ENCODE peak calls at places on chromosomes 2 and 18, in five cellular contexts. One of them, this sample, is unnamed.

GRCh38 chr2:41720298-41720697 is 327.5 kb upstream of the PKDCC start:
- DNase-seq in fibroblast of lung: no peak
- DNase-seq in T-helper 9 cell: no peak
- DNase-seq in T-helper 1 cell: no peak
- DNase-seq in stimulated activated CD4-positive, alpha-beta T cell treated with anti-CD3 and anti-CD28 coated beads, TNF-alpha, amount 100 ng/mL, for 48 hours: no peak
- DNase-seq in this sample: no peak

GRCh38 chr2:102621630-102622029 is 2.3 kb downstream of the SLC9A2 start:
- DNase-seq in fibroblast of lung: no peak
- DNase-seq in T-helper 1 cell: no peak
- DNase-seq in T-helper 9 cell: no peak
- DNase-seq in stimulated activated CD4-positive, alpha-beta T cell treated with anti-CD3 and anti-CD28 coated beads, TNF-alpha, amount 100 ng/mL, for 48 hours: no peak
- DNase-seq in this sample: no peak

GRCh38 chr18:79733996-79734770 is 54.6 kb downstream of the CTDP1 start:
- DNase-seq in T-helper 9 cell: no peak
- DNase-seq in T-helper 1 cell: no peak
- DNase-seq in stimulated activated CD4-positive, alpha-beta T cell treated with anti-CD3 and anti-CD28 coated beads, TNF-alpha, amount 100 ng/mL, for 48 hours: no peak
- DNase-seq in fibroblast of lung: no peak
- DNase-seq in this sample: no peak

GRCh38 chr18:1691860-1692259 is 787.2 kb downstream of the ADCYAP1 start:
- DNase-seq in T-helper 9 cell: no peak
- DNase-seq in fibroblast of lung: no peak
- DNase-seq in stimulated activated CD4-positive, alpha-beta T cell treated with anti-CD3 and anti-CD28 coated beads, TNF-alpha, amount 100 ng/mL, for 48 hours: no peak
- DNase-seq in T-helper 1 cell: no peak
- DNase-seq in this sample: no peak

GRCh38 chr2:106037262-106037661 is 156.8 kb downstream of the UXS1 start:
- DNase-seq in stimulated activated CD4-positive, alpha-beta T cell treated with anti-CD3 and anti-CD28 coated beads, TNF-alpha, amount 100 ng/mL, for 48 hours: no peak
- DNase-seq in T-helper 1 cell: no peak
- DNase-seq in fibroblast of lung: no peak
- DNase-seq in T-helper 9 cell: no peak
- DNase-seq in this sample: no peak

GRCh38 chr18:24869285-24869684 is 408.8 kb downstream of the HRH4 start:
- DNase-seq in T-helper 1 cell: no peak
- DNase-seq in stimulated activated CD4-positive, alpha-beta T cell treated with anti-CD3 and anti-CD28 coated beads, TNF-alpha, amount 100 ng/mL, for 48 hours: no peak
- DNase-seq in fibroblast of lung: no peak
- DNase-seq in T-helper 9 cell: no peak
- DNase-seq in this sample: no peak

GRCh38 chr18:4636957-4637356 is 181.8 kb upstream of the DLGAP1 start:
- DNase-seq in T-helper 9 cell: no peak
- DNase-seq in T-helper 1 cell: no peak
- DNase-seq in fibroblast of lung: peak
- DNase-seq in stimulated activated CD4-positive, alpha-beta T cell treated with anti-CD3 and anti-CD28 coated beads, TNF-alpha, amount 100 ng/mL, for 48 hours: no peak
- DNase-seq in this sample: no peak

GRCh38 chr18:59067873-59068272 is 71.8 kb upstream of the SEC11C start:
- DNase-seq in fibroblast of lung: no peak
- DNase-seq in T-helper 9 cell: no peak
- DNase-seq in stimulated activated CD4-positive, alpha-beta T cell treated with anti-CD3 and anti-CD28 coated beads, TNF-alpha, amount 100 ng/mL, for 48 hours: no peak
- DNase-seq in T-helper 1 cell: no peak
- DNase-seq in this sample: peak

GRCh38 chr2:45652090-45653050 is 895 bp downstream of the PRKCE start:
- DNase-seq in fibroblast of lung: peak
- DNase-seq in stimulated activated CD4-positive, alpha-beta T cell treated with anti-CD3 and anti-CD28 coated beads, TNF-alpha, amount 100 ng/mL, for 48 hours: no peak
- DNase-seq in T-helper 9 cell: no peak
- DNase-seq in T-helper 1 cell: no peak
- DNase-seq in this sample: peak

GRCh38 chr2:112688086-112688880 is 32.5 kb upstream of the NT5DC4 start:
- DNase-seq in T-helper 1 cell: no peak
- DNase-seq in fibroblast of lung: no peak
- DNase-seq in T-helper 9 cell: no peak
- DNase-seq in stimulated activated CD4-positive, alpha-beta T cell treated with anti-CD3 and anti-CD28 coated beads, TNF-alpha, amount 100 ng/mL, for 48 hours: no peak
- DNase-seq in this sample: no peak

GRCh38 chr2:1515986-1516797 is 102.9 kb downstream of the TPO start:
- DNase-seq in stimulated activated CD4-positive, alpha-beta T cell treated with anti-CD3 and anti-CD28 coated beads, TNF-alpha, amount 100 ng/mL, for 48 hours: no peak
- DNase-seq in T-helper 9 cell: no peak
- DNase-seq in fibroblast of lung: no peak
- DNase-seq in T-helper 1 cell: no peak
- DNase-seq in this sample: no peak

GRCh38 chr2:145186303-145186702 is 666.4 kb upstream of the ZEB2 start:
- DNase-seq in T-helper 9 cell: no peak
- DNase-seq in T-helper 1 cell: no peak
- DNase-seq in stimulated activated CD4-positive, alpha-beta T cell treated with anti-CD3 and anti-CD28 coated beads, TNF-alpha, amount 100 ng/mL, for 48 hours: no peak
- DNase-seq in fibroblast of lung: no peak
- DNase-seq in this sample: peak

GRCh38 chr2:217371681-217372297 is 511.9 kb upstream of the TNP1 start:
- DNase-seq in fibroblast of lung: peak
- DNase-seq in T-helper 9 cell: no peak
- DNase-seq in stimulated activated CD4-positive, alpha-beta T cell treated with anti-CD3 and anti-CD28 coated beads, TNF-alpha, amount 100 ng/mL, for 48 hours: no peak
- DNase-seq in T-helper 1 cell: no peak
- DNase-seq in this sample: peak

GRCh38 chr2:23594079-23594494 is 209.1 kb downstream of the KLHL29 start:
- DNase-seq in stimulated activated CD4-positive, alpha-beta T cell treated with anti-CD3 and anti-CD28 coated beads, TNF-alpha, amount 100 ng/mL, for 48 hours: no peak
- DNase-seq in T-helper 9 cell: no peak
- DNase-seq in T-helper 1 cell: no peak
- DNase-seq in fibroblast of lung: no peak
- DNase-seq in this sample: no peak

GRCh38 chr18:9851511-9851910 is 34.3 kb upstream of the TXNDC2 start:
- DNase-seq in stimulated activated CD4-positive, alpha-beta T cell treated with anti-CD3 and anti-CD28 coated beads, TNF-alpha, amount 100 ng/mL, for 48 hours: no peak
- DNase-seq in fibroblast of lung: no peak
- DNase-seq in T-helper 9 cell: no peak
- DNase-seq in T-helper 1 cell: no peak
- DNase-seq in this sample: peak

This sample was measured in fibroblast of gingiva.